ENCODE peak calls at places on chromosomes 6 and 20, in eight cellular contexts. N, Z, Y, V, H, D, Q and O are unnamed samples.

GRCh38 chr20:761418-762381 is 6.6 kb downstream of the SLC52A3 start:
- DNase-seq in N (no peak), Z (no peak), Y (no peak), V (peak; percentile 39), H (no peak), D (no peak), Q (no peak), O (no peak)

GRCh38 chr20:2032168-2032567 is 38.3 kb upstream of the PDYN start:
- DNase-seq in N (no peak), Z (no peak), Y (no peak), V (no peak), H (no peak), D (no peak), Q (no peak), O (no peak)

GRCh38 chr6:30490031-30490876 is 945 bp downstream of the HLA-E start:
- DNase-seq in N (peak; percentile 51), Z (peak; percentile 64), Y (peak; percentile 77), V (no peak), H (no peak), D (peak; percentile 96), Q (no peak), O (peak; percentile 88)

GRCh38 chr6:6972456-6972855 is 135.3 kb upstream of the RREB1 start:
- DNase-seq in N (peak; percentile 86), Z (no peak), Y (no peak), V (peak; percentile 25), H (peak; percentile 55), D (no peak), Q (no peak), O (no peak)

GRCh38 chr6:40848038-40848437 is 191.0 kb downstream of the UNC5CL start:
- DNase-seq in N (peak; percentile 25), Z (no peak), Y (no peak), V (peak; percentile 15), H (peak; percentile 25), D (no peak), Q (no peak), O (no peak)

GRCh38 chr20:41095110-41095969 is 42.0 kb upstream of the PLCG1 start:
- DNase-seq in N (peak; percentile 77), Z (peak; percentile 49), Y (peak; percentile 62), V (peak; percentile 18), H (no peak), D (no peak), Q (peak; percentile 61), O (peak; percentile 71)

GRCh38 chr20:34560141-34560523 is 1.6 kb downstream of the MAP1LC3A start:
- DNase-seq in N (no peak), Z (no peak), Y (no peak), V (no peak), H (no peak), D (no peak), Q (no peak), O (no peak)

GRCh38 chr6:42618686-42619085 is 54.9 kb downstream of the UBR2 start:
- DNase-seq in N (peak; percentile 74), Z (no peak), Y (no peak), V (no peak), H (peak; percentile 71), D (no peak), Q (no peak), O (no peak)

GRCh38 chr6:111727798-111728197 is 122.1 kb upstream of the TRAF3IP2 start:
- DNase-seq in N (no peak), Z (no peak), Y (no peak), V (no peak), H (no peak), D (no peak), Q (no peak), O (no peak)

GRCh38 chr20:50390685-50391443 is 119.3 kb upstream of the PTPN1 start:
- DNase-seq in N (no peak), Z (no peak), Y (peak; percentile 79), V (no peak), H (no peak), D (no peak), Q (no peak), O (no peak)